ENCODE peak calls at places on chromosome 13, in eight cellular contexts. X is GM23338; U is CD4-positive, CD25-positive, alpha-beta regulatory T cell; E is PC-3; G is left lung; A is neural progenitor cell; I is Peyer's patch; L is psoas muscle. D is an unnamed sample.

GRCh38 chr13:35953537-35954206 is 177.5 kb downstream of the DCLK1 start:
- DNase-seq in X (peak), U (peak), E (peak), G (peak), A (peak), I (peak), L (peak), D (no peak)

GRCh38 chr13:49472186-49472585 is 23.6 kb upstream of the PHF11 start:
- DNase-seq in X (no peak), U (no peak), E (no peak), G (no peak), A (no peak), I (no peak), L (no peak), D (no peak)

GRCh38 chr13:36174923-36175322 is 39.4 kb downstream of the SOHLH2 start:
- DNase-seq in X (no peak), U (no peak), E (no peak), G (no peak), A (no peak), I (no peak), L (no peak), D (no peak)

GRCh38 chr13:35855531-35856019 is 275.6 kb downstream of the DCLK1 start:
- DNase-seq in X (peak), U (no peak), E (peak), G (no peak), A (peak), I (no peak), L (no peak), D (no peak)

GRCh38 chr13:106617561-106617960 is 49.6 kb upstream of the ARGLU1 start:
- DNase-seq in X (peak), U (no peak), E (peak), G (no peak), A (peak), I (no peak), L (no peak), D (no peak)

GRCh38 chr13:39968646-39969475 is 313.4 kb downstream of the COG6 start:
- DNase-seq in X (no peak), U (peak), E (peak), G (no peak), A (no peak), I (no peak), L (no peak), D (no peak)

GRCh38 chr13:29279859-29280258 is 315.6 kb downstream of the SLC7A1 start:
- DNase-seq in X (no peak), U (no peak), E (no peak), G (no peak), A (no peak), I (no peak), L (no peak), D (no peak)

GRCh38 chr13:19634129-19634740 is 776 bp downstream of the MPHOSPH8 start:
- DNase-seq in X (peak), U (no peak), E (peak), G (no peak), A (peak), I (no peak), L (no peak), D (no peak)

GRCh38 chr13:48414501-48414900 is 1.6 kb upstream of the LPAR6 start:
- DNase-seq in X (no peak), U (no peak), E (no peak), G (no peak), A (no peak), I (no peak), L (no peak), D (no peak)

GRCh38 chr13:35764359-35765015 is 288.0 kb upstream of the MAB21L1 start:
- DNase-seq in X (no peak), U (no peak), E (no peak), G (no peak), A (no peak), I (no peak), L (no peak), D (no peak)

GRCh38 chr13:113129480-113129879 is 6.9 kb downstream of the F10 start:
- DNase-seq in X (peak), U (no peak), E (no peak), G (no peak), A (no peak), I (no peak), L (no peak), D (no peak)

GRCh38 chr13:20882206-20882605 is 20.3 kb downstream of the XPO4 start:
- DNase-seq in X (peak), U (no peak), E (no peak), G (no peak), A (peak), I (no peak), L (no peak), D (no peak)

GRCh38 chr13:30864352-30865130 is 41.5 kb upstream of the MEDAG start:
- DNase-seq in X (peak), U (no peak), E (no peak), G (no peak), A (peak), I (no peak), L (no peak), D (no peak)

GRCh38 chr13:51524846-51525566 is 59.3 kb upstream of the WDFY2 start:
- DNase-seq in X (no peak), U (no peak), E (no peak), G (no peak), A (no peak), I (no peak), L (no peak), D (no peak)
- H3K27ac ChIP-seq in X (no peak), U (no peak), E (peak), G (no peak), A (no peak), I (no peak), L (no peak), D (no peak)

DNA sequence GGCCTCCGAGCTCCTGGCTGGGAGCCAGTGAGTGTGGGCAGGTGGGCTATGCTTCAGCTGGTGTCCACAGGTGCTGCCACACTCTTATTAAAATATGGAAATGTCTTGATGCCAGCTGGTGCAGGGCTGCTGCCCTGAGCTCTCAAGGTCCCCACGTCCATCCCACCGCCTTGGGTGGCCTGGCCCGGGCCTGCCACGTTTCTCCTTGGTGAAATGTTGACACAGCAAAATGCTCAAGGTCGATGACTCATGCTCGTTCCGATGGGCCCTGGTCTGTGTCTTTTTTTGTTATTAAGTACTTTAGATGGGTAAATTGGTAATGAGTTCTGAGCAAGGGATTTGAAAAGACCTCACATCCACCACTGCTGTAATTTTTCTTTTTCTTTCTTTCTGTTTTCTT is 524.7 kb downstream of the MYO16 start:
- DNase-seq in X (no peak), U (no peak), E (peak), G (no peak), A (no peak), I (no peak), L (no peak), D (no peak)
- H3K27ac ChIP-seq in X (no peak), U (no peak), E (peak), G (no peak), A (no peak), I (no peak), L (no peak), D (no peak)

GRCh38 chr13:44211753-44212152 is 161.9 kb upstream of the SERP2 start:
- DNase-seq in X (no peak), U (no peak), E (no peak), G (no peak), A (no peak), I (no peak), L (no peak), D (no peak)
- H3K27ac ChIP-seq in X (no peak), U (no peak), E (no peak), G (no peak), A (no peak), I (no peak), L (no peak), D (no peak)

DNA sequence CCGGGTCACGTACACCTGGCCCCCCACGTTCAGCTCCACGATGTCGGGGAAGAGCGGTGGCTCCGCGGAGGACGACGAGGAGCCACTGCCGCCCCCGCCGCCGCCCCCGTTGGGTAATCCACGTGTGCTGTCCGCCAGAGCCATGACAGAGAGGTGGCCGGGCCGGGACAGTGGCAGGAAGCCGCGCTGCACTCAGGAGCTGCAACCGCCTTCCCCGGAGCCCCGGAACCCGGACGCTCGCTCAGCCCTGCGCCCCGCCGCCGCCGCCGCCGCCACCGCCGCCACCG is 257 bp downstream of the KCTD12 start:
- DNase-seq in X (no peak), U (no peak), E (no peak), G (no peak), A (no peak), I (no peak), L (peak), D (no peak)
- H3K27ac ChIP-seq in X (no peak), U (peak), E (peak), G (peak), A (no peak), I (peak), L (peak), D (peak)

GRCh38 chr13:37647038-37647650 is 48.6 kb upstream of the POSTN start:
- DNase-seq in X (peak), U (no peak), E (no peak), G (no peak), A (peak), I (no peak), L (no peak), D (no peak)

GRCh38 chr13:37642201-37642600 is 43.6 kb upstream of the POSTN start:
- DNase-seq in X (no peak), U (no peak), E (no peak), G (no peak), A (no peak), I (no peak), L (no peak), D (no peak)

GRCh38 chr13:37646531-37646930 is 48.0 kb upstream of the POSTN start:
- DNase-seq in X (no peak), U (no peak), E (no peak), G (no peak), A (no peak), I (no peak), L (no peak), D (no peak)

GRCh38 chr13:37648604-37649003 is 50.0 kb upstream of the POSTN start:
- DNase-seq in X (no peak), U (no peak), E (peak), G (no peak), A (no peak), I (no peak), L (no peak), D (no peak)

DNA sequence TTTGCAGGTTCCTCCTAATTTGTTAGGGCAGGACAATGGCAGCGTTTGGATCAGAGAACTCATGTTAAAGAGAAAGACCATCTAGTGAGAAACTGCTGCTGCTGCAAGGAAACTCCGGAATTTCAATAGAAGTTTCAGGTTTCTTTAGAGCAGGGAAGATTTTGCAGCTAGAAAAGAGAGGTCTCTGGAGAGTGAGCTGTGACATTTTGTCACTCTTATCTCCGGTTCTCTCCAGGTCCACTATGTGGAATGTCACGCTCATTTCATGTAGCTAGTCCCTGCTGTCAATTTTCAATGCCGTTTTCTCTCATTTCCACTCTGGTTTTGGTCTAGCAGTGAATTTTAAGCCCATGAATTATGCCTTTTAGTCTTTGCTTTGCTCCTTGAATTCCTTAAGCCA is 46.6 kb upstream of the POSTN start:
- DNase-seq in X (peak), U (no peak), E (no peak), G (no peak), A (peak), I (no peak), L (no peak), D (no peak)
- H3K27ac ChIP-seq in X (peak), U (no peak), E (no peak), G (no peak), A (peak), I (no peak), L (no peak), D (no peak)

DNA sequence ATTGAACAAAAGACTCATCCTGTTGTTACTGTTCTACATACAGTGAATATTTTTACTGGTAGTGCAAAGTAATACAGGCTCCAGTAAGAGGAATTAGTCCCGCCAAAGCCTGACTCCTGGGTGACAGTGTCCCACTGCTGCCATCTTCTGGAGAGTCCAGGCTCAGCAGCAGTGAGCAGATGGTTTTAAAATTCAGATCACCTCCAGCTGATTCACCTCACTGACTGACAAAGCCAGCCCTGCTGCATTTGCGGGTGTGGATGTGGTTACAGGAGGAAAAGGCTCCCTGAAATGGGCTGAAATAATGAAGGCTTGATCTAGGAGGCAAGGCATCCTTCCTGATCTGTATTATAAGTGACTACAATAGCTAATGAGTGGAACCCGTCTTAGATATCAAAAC is 18.3 kb downstream of the PABPC3 start:
- DNase-seq in X (peak), U (peak), E (peak), G (peak), A (peak), I (peak), L (peak), D (peak)
- H3K27ac ChIP-seq in X (no peak), U (no peak), E (no peak), G (no peak), A (no peak), I (no peak), L (no peak), D (no peak)

DNA sequence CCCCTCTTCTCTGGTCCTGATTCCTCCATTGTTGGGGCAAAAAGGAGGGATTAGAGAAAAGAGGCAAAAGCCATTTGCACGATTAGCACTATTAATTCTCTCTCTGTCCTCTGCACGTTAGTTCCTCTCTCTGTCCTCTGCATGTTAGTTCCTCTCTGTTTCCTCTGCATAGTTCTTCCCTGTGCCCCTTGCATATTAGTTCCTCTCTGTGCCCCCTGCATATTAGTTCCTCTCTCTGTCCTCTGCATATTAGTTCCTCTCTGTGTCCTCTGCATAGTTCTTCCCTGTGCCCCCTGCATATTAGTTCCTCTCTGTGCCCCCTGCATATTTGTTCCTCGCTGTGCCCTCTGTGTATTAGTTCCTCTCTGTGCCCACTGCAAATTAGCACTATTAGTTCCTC is 847.2 kb upstream of the GPC6 start:
- DNase-seq in X (no peak), U (no peak), E (no peak), G (no peak), A (no peak), I (no peak), L (no peak), D (no peak)
- H3K27ac ChIP-seq in X (no peak), U (no peak), E (no peak), G (no peak), A (no peak), I (no peak), L (no peak), D (no peak)

GRCh38 chr13:95603887-95604533 is 40.5 kb downstream of the DZIP1 start:
- DNase-seq in X (no peak), U (no peak), E (peak), G (no peak), A (no peak), I (no peak), L (no peak), D (no peak)

GRCh38 chr13:95607363-95607762 is 37.1 kb downstream of the DZIP1 start:
- DNase-seq in X (no peak), U (no peak), E (peak), G (no peak), A (no peak), I (no peak), L (no peak), D (no peak)

GRCh38 chr13:95605426-95606125 is 38.9 kb downstream of the DZIP1 start:
- DNase-seq in X (no peak), U (no peak), E (no peak), G (no peak), A (no peak), I (no peak), L (no peak), D (no peak)

GRCh38 chr13:95604534-95604915 is 40.0 kb downstream of the DZIP1 start:
- DNase-seq in X (no peak), U (no peak), E (peak), G (no peak), A (no peak), I (no peak), L (no peak), D (no peak)

DNA sequence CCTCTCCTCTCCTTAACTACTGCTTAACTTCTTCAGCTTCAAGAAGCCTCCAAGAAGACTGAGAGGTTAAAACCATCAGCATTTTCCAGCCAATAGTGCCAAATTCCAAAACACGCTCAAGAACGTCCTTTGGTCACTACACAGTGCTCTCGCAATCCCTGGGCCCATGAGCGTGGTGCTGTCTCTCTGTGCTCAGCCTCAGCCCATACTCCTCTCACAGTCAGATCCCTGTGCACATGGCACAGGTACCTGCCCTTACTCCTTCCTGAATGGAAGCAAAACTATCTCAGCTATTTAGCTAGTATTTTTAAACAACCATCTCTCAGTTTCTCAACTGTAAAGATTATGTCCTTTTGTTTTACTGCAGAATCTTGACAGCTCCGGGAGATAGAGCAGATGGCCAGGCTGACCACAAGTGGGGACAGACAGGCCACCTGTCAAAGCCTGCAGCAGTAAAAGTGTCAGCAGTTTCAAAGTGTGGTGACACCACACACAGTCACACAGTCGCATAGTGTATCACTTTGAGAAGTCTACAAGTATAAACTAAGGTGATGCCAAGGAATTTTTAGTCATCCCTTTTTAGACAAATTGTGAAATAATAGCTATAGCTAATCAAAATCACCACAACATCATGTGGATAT is 35.7 kb downstream of the DZIP1 start:
- DNase-seq in X (no peak), U (no peak), E (no peak), G (no peak), A (no peak), I (no peak), L (no peak), D (no peak)
- H3K27ac ChIP-seq in X (no peak), U (no peak), E (no peak), G (no peak), A (no peak), I (no peak), L (no peak), D (no peak)

GRCh38 chr13:74796126-74796643 is 662.0 kb upstream of the KLF12 start:
- DNase-seq in X (no peak), U (no peak), E (no peak), G (no peak), A (no peak), I (no peak), L (no peak), D (no peak)
- H3K27ac ChIP-seq in X (no peak), U (no peak), E (no peak), G (no peak), A (no peak), I (no peak), L (no peak), D (no peak)

DNA sequence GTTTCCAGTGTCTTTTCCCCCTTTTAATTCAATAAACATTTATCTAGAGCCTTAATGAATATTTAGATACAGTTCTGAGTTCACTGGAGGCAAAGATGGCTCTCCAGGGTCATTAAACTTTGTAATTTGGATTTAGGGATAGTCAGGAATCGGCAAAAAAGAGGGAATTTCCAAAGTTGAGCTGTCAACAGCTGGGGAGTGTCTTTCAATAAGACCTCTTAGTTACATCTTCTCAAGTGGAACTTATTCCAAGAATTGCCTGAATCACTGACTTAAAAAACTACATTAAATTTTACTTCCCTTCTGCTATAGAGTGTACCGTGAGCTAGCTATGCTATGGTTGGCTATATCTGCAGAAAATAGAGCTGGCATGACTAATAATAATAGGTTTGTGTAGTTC is 2.0 kb downstream of the LRCH1 start:
- DNase-seq in X (no peak), U (no peak), E (no peak), G (no peak), A (no peak), I (no peak), L (no peak), D (no peak)
- H3K27ac ChIP-seq in X (no peak), U (peak), E (peak), G (peak), A (no peak), I (peak), L (peak), D (peak)

D was measured in effector memory CD4-positive, alpha-beta T cell.